ENCODE peak calls at places on chromosomes 3 and 15, in six cellular contexts. U is mesenchymal stem cell, L is mammary epithelial cell, E is PC-9, W is SK-N-SH, F is sigmoid colon. R is an unnamed sample. For H3K36me3, the result is how much of the 10 kb centered on the place peaks cover.

GRCh38 chr3:193010191-193010590 is 92.5 kb upstream of the MB21D2 start:
- DNase-seq in U (no peak), L (no peak), E (no peak), W (no peak), F (no peak), R (no peak)

GRCh38 chr3:171393032-171393744 is 67.0 kb downstream of the TNIK start:
- DNase-seq in U (peak), L (no peak), E (no peak), W (no peak), F (no peak), R (peak)

GRCh38 chr3:61077551-61077950 is 173.7 kb downstream of the FHIT start:
- DNase-seq in U (no peak), L (no peak), E (no peak), W (no peak), F (no peak), R (no peak)

GRCh38 chr3:127959873-127960272 is 44.8 kb downstream of the KBTBD12 start:
- DNase-seq in U (peak), L (no peak), E (peak), W (peak), F (no peak), R (peak)

GRCh38 chr3:187686874-187687273 is 15.5 kb downstream of the RTP2 start:
- DNase-seq in U (no peak), L (no peak), E (no peak), W (no peak), F (no peak), R (no peak)

GRCh38 chr15:73183071-73183470 is 130.8 kb downstream of the NEO1 start:
- DNase-seq in U (no peak), L (no peak), E (no peak), W (no peak), F (no peak), R (peak)

GRCh38 chr3:113606539-113607218 is 74.3 kb downstream of the SIDT1 start:
- DNase-seq in U (no peak), L (no peak), E (no peak), W (no peak), F (no peak), R (no peak)

GRCh38 chr3:84959470-84960380 is 936 bp downstream of the CADM2 start:
- DNase-seq in U (no peak), L (no peak), E (no peak), W (peak), F (no peak), R (peak)

GRCh38 chr15:81091889-81092558 is 42.0 kb upstream of the CFAP161 start:
- DNase-seq in U (peak), L (peak), E (peak), W (peak), F (no peak), R (no peak)

GRCh38 chr15:47885921-47886320 is 168.6 kb downstream of the SEMA6D start:
- DNase-seq in U (peak), L (peak), E (no peak), W (no peak), F (no peak), R (no peak)

GRCh38 chr3:52084954-52085730 is 28.8 kb upstream of the DUSP7 start:
- DNase-seq in U (no peak), L (no peak), E (no peak), W (peak), F (no peak), R (peak)

GRCh38 chr3:168977696-168978374 is 685.7 kb downstream of the MECOM start:
- DNase-seq in U (no peak), L (no peak), E (no peak), W (no peak), F (no peak), R (no peak)

GRCh38 chr3:10465161-10465560 is 40.2 kb downstream of the ATP2B2 start:
- DNase-seq in U (no peak), L (no peak), E (no peak), W (no peak), F (no peak), R (no peak)

GRCh38 chr3:37909067-37909911 is 47.6 kb downstream of the CTDSPL start:
- DNase-seq in U (no peak), L (peak), E (no peak), W (no peak), F (no peak), R (no peak)

GRCh38 chr3:45214061-45214680 is 11.9 kb downstream of the TMEM158 start:
- DNase-seq in U (no peak), L (peak), E (peak), W (no peak), F (no peak), R (no peak)

GRCh38 chr3:76610150-76610549 is 429.7 kb upstream of the ROBO2 start:
- DNase-seq in U (no peak), L (no peak), E (no peak), W (no peak), F (no peak), R (no peak)

GRCh38 chr15:70356919-70357318 is 259.2 kb upstream of the TLE3 start:
- DNase-seq in U (peak), L (no peak), E (no peak), W (no peak), F (no peak), R (no peak)

GRCh38 chr3:188400494-188401243 is 246.7 kb downstream of the LPP start:
- DNase-seq in U (peak), L (no peak), E (no peak), W (no peak), F (no peak), R (no peak)

GRCh38 chr15:67083135-67083766 is 17.8 kb downstream of the SMAD3 start:
- DNase-seq in U (no peak), L (no peak), E (no peak), W (no peak), F (no peak), R (no peak)

GRCh38 chr15:41279535-41280283 is 48.6 kb downstream of the CHP1 start:
- DNase-seq in U (no peak), L (no peak), E (no peak), W (no peak), F (no peak), R (no peak)

GRCh38 chr3:124263168-124263567 is 271.2 kb upstream of the ROPN1 start:
- DNase-seq in U (peak), L (peak), E (peak), W (no peak), F (no peak), R (no peak)

GRCh38 chr3:177377166-177377565 is 179.9 kb upstream of the TBL1XR1 start:
- DNase-seq in U (no peak), L (peak), E (peak), W (no peak), F (no peak), R (no peak)

GRCh38 chr15:100856847-100857246 is 22.8 kb upstream of the ALDH1A3 start:
- DNase-seq in U (no peak), L (no peak), E (no peak), W (no peak), F (peak), R (no peak)

GRCh38 chr15:42691770-42692169 is 45.2 kb downstream of the CDAN1 start:
- DNase-seq in U (no peak), L (no peak), E (no peak), W (no peak), F (no peak), R (no peak)

GRCh38 chr15:70054366-70054765 is 43.4 kb downstream of the TLE3 start:
- DNase-seq in U (no peak), L (no peak), E (no peak), W (no peak), F (peak), R (peak)

GRCh38 chr3:127600749-127601456 is 2.7 kb downstream of the MCM2 start:
- DNase-seq in U (no peak), L (no peak), E (no peak), W (no peak), F (no peak), R (no peak)

GRCh38 chr15:92394327-92395175 is 870 bp downstream of the ST8SIA2 start:
- DNase-seq in U (no peak), L (no peak), E (no peak), W (peak), F (no peak), R (peak)

GRCh38 chr15:92393994-92394326 is 279 bp downstream of the ST8SIA2 start:
- DNase-seq in U (no peak), L (no peak), E (no peak), W (no peak), F (no peak), R (peak)

GRCh38 chr15:92395176-92395521 is 1.5 kb downstream of the ST8SIA2 start:
- DNase-seq in U (no peak), L (no peak), E (no peak), W (no peak), F (no peak), R (no peak)

GRCh38 chr15:92393287-92393993 is at the start of gene ST8SIA2:
- DNase-seq in U (no peak), L (peak), E (no peak), W (peak), F (no peak), R (peak)

GRCh38 chr15:92395557-92395956 is 1.9 kb downstream of the ST8SIA2 start:
- DNase-seq in U (no peak), L (no peak), E (no peak), W (no peak), F (no peak), R (no peak)
- H3K4me3 ChIP-seq in U (no peak), L (no peak), E (no peak), W (no peak), F (no peak), R (no peak)

GRCh38 chr3:86976206-86976605 is 14.7 kb downstream of the VGLL3 start:
- DNase-seq in U (no peak), L (no peak), E (no peak), W (no peak), F (no peak), R (no peak)
- H3K36me3 ChIP-seq in U (half or more), L (under half), E (under half), W (under half), F (under half), R (under half)

GRCh38 chr15:45166792-45167630 is 20.8 kb downstream of the SHF start:
- DNase-seq in U (peak), L (peak), E (peak), W (peak), F (peak), R (peak)
- H3K4me3 ChIP-seq in U (peak), L (peak), E (peak), W (peak), F (peak), R (peak)

GRCh38 chr15:84822774-84823579 is 5.8 kb downstream of the ALPK3 start:
- DNase-seq in U (no peak), L (no peak), E (no peak), W (peak), F (peak), R (no peak)
- H3K36me3 ChIP-seq in U (under half), L (under half), E (under half), W (under half), F (under half), R (under half)

R was measured in H7.